ENCODE peak calls at places on chromosomes 13 and 19, in four cellular contexts. Y is stimulated activated CD4-positive, alpha-beta T cell treated with anti-CD3 and anti-CD28 coated beads, Interleukin-1b, Interleukin-23, amount 100 ng/mL, for 24 hours; C is uterus; D is nephron progenitor cell. Z is an unnamed sample.

GRCh38 chr13:44932171-44932849 is 57.0 kb downstream of the NUFIP1 start:
- DNase-seq in Y (no peak), C (no peak), D (no peak), Z (no peak)

GRCh38 chr19:45455707-45456499 is 11.9 kb upstream of the FOSB start:
- DNase-seq in Y (no peak), C (peak; percentile 94), D (peak; percentile 73), Z (no peak)

GRCh38 chr13:32894589-32895001 is 121.6 kb upstream of the KL start:
- DNase-seq in Y (no peak), C (no peak), D (no peak), Z (no peak)

GRCh38 chr19:18589380-18590272 is 1.0 kb downstream of the REX1BD start:
- DNase-seq in Y (peak; percentile 31), C (peak; percentile 68), D (peak; percentile 75), Z (peak; percentile 91)

GRCh38 chr13:20993661-20994440 is 67.5 kb downstream of the LATS2 start:
- DNase-seq in Y (no peak), C (no peak), D (no peak), Z (no peak)

GRCh38 chr13:23848639-23849282 is 40.4 kb downstream of the MIPEP start:
- DNase-seq in Y (no peak), C (no peak), D (no peak), Z (no peak)

GRCh38 chr19:50039968-50040367 is 14.2 kb downstream of the ZNF473 start:
- DNase-seq in Y (no peak), C (no peak), D (no peak), Z (no peak)

GRCh38 chr13:51760592-51760991 is 43.4 kb downstream of the DHRS12 start:
- DNase-seq in Y (no peak), C (no peak), D (no peak), Z (no peak)

GRCh38 chr13:37617162-37617561 is 18.6 kb upstream of the POSTN start:
- DNase-seq in Y (no peak), C (no peak), D (no peak), Z (no peak)

GRCh38 chr19:28428644-28429348 is 784.2 kb downstream of the UQCRFS1 start:
- DNase-seq in Y (no peak), C (no peak), D (no peak), Z (no peak)

GRCh38 chr19:19817357-19817756 is 4.2 kb downstream of the ZNF506 start:
- DNase-seq in Y (peak; percentile 11), C (no peak), D (no peak), Z (no peak)

GRCh38 chr13:63408227-63409202 is 1992.9 kb upstream of the PCDH20 start:
- DNase-seq in Y (no peak), C (no peak), D (no peak), Z (no peak)

GRCh38 chr13:33140161-33140560 is 123.9 kb downstream of the KL start:
- DNase-seq in Y (no peak), C (no peak), D (no peak), Z (no peak)

GRCh38 chr13:94435604-94436226 is 43.8 kb downstream of the DCT start:
- DNase-seq in Y (no peak), C (no peak), D (no peak), Z (peak; percentile 21)

Z was measured in NCI-H1048.